ENCODE peak calls at places on chromosomes 12 and 14, in ten cellular contexts. One of them, this sample, is unnamed. For H3K4me1, the result is how much of the 10 kb centered on the place peaks cover.

GRCh38 chr12:113299619-113300237 is 35.2 kb downstream of the SLC8B1 start:
- DNase-seq in ovary: peak
- DNase-seq in Peyer's patch: no peak
- DNase-seq in heart left ventricle: peak
- DNase-seq in A549: peak
- DNase-seq in adrenal gland: peak
- DNase-seq in HCT116: peak
- DNase-seq in testis: peak
- DNase-seq in IMR-90: peak
- DNase-seq in stomach: peak
- DNase-seq in this sample: peak

GRCh38 chr12:83323866-83324265 is 637.2 kb downstream of the TMTC2 start:
- DNase-seq in ovary: no peak
- DNase-seq in Peyer's patch: no peak
- DNase-seq in heart left ventricle: no peak
- DNase-seq in A549: no peak
- DNase-seq in adrenal gland: no peak
- DNase-seq in HCT116: no peak
- DNase-seq in testis: no peak
- DNase-seq in IMR-90: no peak
- DNase-seq in stomach: no peak
- DNase-seq in this sample: no peak

GRCh38 chr12:1117970-1118563 is 127.0 kb downstream of the ERC1 start:
- DNase-seq in ovary: peak
- DNase-seq in Peyer's patch: peak
- DNase-seq in heart left ventricle: peak
- DNase-seq in A549: peak
- DNase-seq in adrenal gland: peak
- DNase-seq in HCT116: peak
- DNase-seq in testis: peak
- DNase-seq in IMR-90: peak
- DNase-seq in stomach: peak
- DNase-seq in this sample: peak

GRCh38 chr14:91503000-91503504 is 7.1 kb downstream of the PPP4R3A start:
- DNase-seq in ovary: no peak
- DNase-seq in Peyer's patch: no peak
- DNase-seq in heart left ventricle: no peak
- DNase-seq in A549: no peak
- DNase-seq in adrenal gland: no peak
- DNase-seq in HCT116: no peak
- DNase-seq in testis: no peak
- DNase-seq in IMR-90: no peak
- DNase-seq in stomach: no peak
- DNase-seq in this sample: no peak

GRCh38 chr14:100822921-100823320 is 3.0 kb upstream of the MEG3 start:
- DNase-seq in ovary: peak
- DNase-seq in Peyer's patch: no peak
- DNase-seq in heart left ventricle: no peak
- DNase-seq in A549: no peak
- DNase-seq in adrenal gland: no peak
- DNase-seq in HCT116: no peak
- DNase-seq in testis: peak
- DNase-seq in IMR-90: peak
- DNase-seq in stomach: no peak
- DNase-seq in this sample: peak

GRCh38 chr12:124073636-124074035 is 100.6 kb downstream of the ZNF664 start:
- DNase-seq in ovary: no peak
- DNase-seq in Peyer's patch: no peak
- DNase-seq in heart left ventricle: no peak
- DNase-seq in A549: no peak
- DNase-seq in adrenal gland: no peak
- DNase-seq in HCT116: no peak
- DNase-seq in testis: no peak
- DNase-seq in IMR-90: no peak
- DNase-seq in stomach: no peak
- DNase-seq in this sample: no peak

GRCh38 chr14:68704736-68705720 is 87.8 kb downstream of the ZFP36L1 start:
- DNase-seq in ovary: no peak
- DNase-seq in Peyer's patch: no peak
- DNase-seq in heart left ventricle: no peak
- DNase-seq in A549: no peak
- DNase-seq in adrenal gland: peak
- DNase-seq in HCT116: no peak
- DNase-seq in testis: peak
- DNase-seq in IMR-90: peak
- DNase-seq in stomach: no peak
- DNase-seq in this sample: no peak

GRCh38 chr14:64673748-64674147 is 30.5 kb upstream of the PLEKHG3 start:
- DNase-seq in ovary: no peak
- DNase-seq in Peyer's patch: no peak
- DNase-seq in heart left ventricle: no peak
- DNase-seq in A549: no peak
- DNase-seq in adrenal gland: no peak
- DNase-seq in HCT116: no peak
- DNase-seq in testis: no peak
- DNase-seq in IMR-90: no peak
- DNase-seq in stomach: no peak
- DNase-seq in this sample: no peak

GRCh38 chr14:92513204-92513965 is at the start of gene RIN3:
- DNase-seq in ovary: peak
- DNase-seq in Peyer's patch: peak
- DNase-seq in heart left ventricle: peak
- DNase-seq in A549: peak
- DNase-seq in adrenal gland: peak
- DNase-seq in HCT116: no peak
- DNase-seq in testis: peak
- DNase-seq in IMR-90: peak
- DNase-seq in stomach: no peak
- DNase-seq in this sample: no peak

GRCh38 chr14:67644428-67644827 is 24.7 kb downstream of the ARG2 start:
- DNase-seq in ovary: no peak
- DNase-seq in Peyer's patch: no peak
- DNase-seq in heart left ventricle: no peak
- DNase-seq in A549: no peak
- DNase-seq in adrenal gland: no peak
- DNase-seq in HCT116: no peak
- DNase-seq in testis: no peak
- DNase-seq in IMR-90: peak
- DNase-seq in stomach: no peak
- DNase-seq in this sample: no peak

DNA sequence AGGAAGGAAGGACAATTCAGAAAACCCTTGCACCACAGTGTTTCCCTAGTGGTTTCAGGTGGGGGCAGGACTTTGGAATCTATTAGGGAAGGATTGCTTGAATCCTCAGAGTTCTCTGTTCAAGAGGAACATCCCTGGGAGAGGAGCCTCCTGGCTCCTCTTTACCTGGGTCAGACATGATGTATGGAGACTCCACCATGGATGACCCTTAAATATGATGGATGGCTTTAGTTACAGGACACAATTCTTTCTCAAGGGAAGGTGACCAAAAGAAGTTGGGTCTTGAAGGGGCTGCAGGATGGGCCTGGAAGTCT is 396.6 kb downstream of the NRXN3 start:
- DNase-seq in ovary: no peak
- DNase-seq in Peyer's patch: no peak
- DNase-seq in heart left ventricle: no peak
- DNase-seq in A549: no peak
- DNase-seq in adrenal gland: no peak
- DNase-seq in HCT116: no peak
- DNase-seq in testis: no peak
- DNase-seq in IMR-90: no peak
- DNase-seq in stomach: no peak
- DNase-seq in this sample: no peak
- TF ChIP-seq CTCF in ovary: no peak
- TF ChIP-seq CTCF in Peyer's patch: no peak
- TF ChIP-seq CTCF in heart left ventricle: no peak
- TF ChIP-seq CTCF in A549: no peak
- TF ChIP-seq CTCF in adrenal gland: no peak
- TF ChIP-seq CTCF in HCT116: no peak
- TF ChIP-seq CTCF in testis: no peak
- TF ChIP-seq CTCF in IMR-90: no peak
- TF ChIP-seq CTCF in stomach: no peak
- TF ChIP-seq CTCF in this sample: no peak

GRCh38 chr12:32107376-32108267 is 975 bp downstream of the BICD1 start:
- DNase-seq in ovary: peak
- DNase-seq in Peyer's patch: peak
- DNase-seq in heart left ventricle: no peak
- DNase-seq in A549: peak
- DNase-seq in adrenal gland: peak
- DNase-seq in HCT116: peak
- DNase-seq in testis: peak
- DNase-seq in IMR-90: peak
- DNase-seq in stomach: no peak
- DNase-seq in this sample: no peak

GRCh38 chr12:32106153-32106516 is 512 bp upstream of the BICD1 start:
- DNase-seq in ovary: no peak
- DNase-seq in Peyer's patch: peak
- DNase-seq in heart left ventricle: no peak
- DNase-seq in A549: no peak
- DNase-seq in adrenal gland: peak
- DNase-seq in HCT116: no peak
- DNase-seq in testis: peak
- DNase-seq in IMR-90: no peak
- DNase-seq in stomach: no peak
- DNase-seq in this sample: no peak

GRCh38 chr12:32104572-32105355 is 1.9 kb upstream of the BICD1 start:
- DNase-seq in ovary: no peak
- DNase-seq in Peyer's patch: no peak
- DNase-seq in heart left ventricle: no peak
- DNase-seq in A549: no peak
- DNase-seq in adrenal gland: no peak
- DNase-seq in HCT116: no peak
- DNase-seq in testis: no peak
- DNase-seq in IMR-90: no peak
- DNase-seq in stomach: no peak
- DNase-seq in this sample: no peak

GRCh38 chr12:32108829-32109228 is 2.2 kb downstream of the BICD1 start:
- DNase-seq in ovary: no peak
- DNase-seq in Peyer's patch: no peak
- DNase-seq in heart left ventricle: no peak
- DNase-seq in A549: no peak
- DNase-seq in adrenal gland: no peak
- DNase-seq in HCT116: no peak
- DNase-seq in testis: no peak
- DNase-seq in IMR-90: no peak
- DNase-seq in stomach: no peak
- DNase-seq in this sample: no peak

GRCh38 chr12:32106517-32107366 is at the start of gene BICD1:
- DNase-seq in ovary: peak
- DNase-seq in Peyer's patch: peak
- DNase-seq in heart left ventricle: peak
- DNase-seq in A549: peak
- DNase-seq in adrenal gland: peak
- DNase-seq in HCT116: peak
- DNase-seq in testis: peak
- DNase-seq in IMR-90: peak
- DNase-seq in stomach: peak
- DNase-seq in this sample: peak
- TF ChIP-seq POLR2A in ovary: peak
- TF ChIP-seq POLR2A in Peyer's patch: no peak
- TF ChIP-seq POLR2A in heart left ventricle: peak
- TF ChIP-seq POLR2A in A549: peak
- TF ChIP-seq POLR2A in adrenal gland: peak
- TF ChIP-seq POLR2A in HCT116: peak
- TF ChIP-seq POLR2A in testis: no peak
- TF ChIP-seq POLR2A in IMR-90: peak
- TF ChIP-seq POLR2A in stomach: no peak
- TF ChIP-seq POLR2A in this sample: peak

DNA sequence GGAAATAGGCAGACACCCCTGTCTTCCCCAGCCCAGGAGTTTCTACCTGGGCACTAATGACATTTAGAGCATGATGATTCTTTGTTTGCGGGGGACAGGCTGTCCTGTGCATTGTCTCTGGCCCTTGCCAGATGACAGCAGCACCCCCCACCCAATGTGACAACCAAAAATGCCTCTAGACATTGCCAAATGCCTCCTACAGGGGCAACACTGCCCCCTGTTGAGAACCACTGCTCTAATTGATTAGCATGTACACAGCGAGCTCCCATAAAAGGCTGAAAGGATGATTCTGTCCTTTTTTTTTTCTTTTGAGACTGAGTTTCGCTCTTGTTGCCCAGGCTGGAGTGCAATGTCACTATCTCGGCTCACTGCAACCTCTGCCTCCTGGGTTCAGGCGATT is 50.5 kb downstream of the MAP1LC3B2 start:
- DNase-seq in ovary: no peak
- DNase-seq in Peyer's patch: peak
- DNase-seq in heart left ventricle: no peak
- DNase-seq in A549: peak
- DNase-seq in adrenal gland: no peak
- DNase-seq in HCT116: no peak
- DNase-seq in testis: no peak
- DNase-seq in IMR-90: no peak
- DNase-seq in stomach: no peak
- DNase-seq in this sample: no peak
- H3K4me1 ChIP-seq in ovary: under half
- H3K4me1 ChIP-seq in Peyer's patch: under half
- H3K4me1 ChIP-seq in heart left ventricle: under half
- H3K4me1 ChIP-seq in A549: under half
- H3K4me1 ChIP-seq in adrenal gland: under half
- H3K4me1 ChIP-seq in HCT116: under half
- H3K4me1 ChIP-seq in testis: under half
- H3K4me1 ChIP-seq in IMR-90: under half
- H3K4me1 ChIP-seq in stomach: under half
- H3K4me1 ChIP-seq in this sample: under half

DNA sequence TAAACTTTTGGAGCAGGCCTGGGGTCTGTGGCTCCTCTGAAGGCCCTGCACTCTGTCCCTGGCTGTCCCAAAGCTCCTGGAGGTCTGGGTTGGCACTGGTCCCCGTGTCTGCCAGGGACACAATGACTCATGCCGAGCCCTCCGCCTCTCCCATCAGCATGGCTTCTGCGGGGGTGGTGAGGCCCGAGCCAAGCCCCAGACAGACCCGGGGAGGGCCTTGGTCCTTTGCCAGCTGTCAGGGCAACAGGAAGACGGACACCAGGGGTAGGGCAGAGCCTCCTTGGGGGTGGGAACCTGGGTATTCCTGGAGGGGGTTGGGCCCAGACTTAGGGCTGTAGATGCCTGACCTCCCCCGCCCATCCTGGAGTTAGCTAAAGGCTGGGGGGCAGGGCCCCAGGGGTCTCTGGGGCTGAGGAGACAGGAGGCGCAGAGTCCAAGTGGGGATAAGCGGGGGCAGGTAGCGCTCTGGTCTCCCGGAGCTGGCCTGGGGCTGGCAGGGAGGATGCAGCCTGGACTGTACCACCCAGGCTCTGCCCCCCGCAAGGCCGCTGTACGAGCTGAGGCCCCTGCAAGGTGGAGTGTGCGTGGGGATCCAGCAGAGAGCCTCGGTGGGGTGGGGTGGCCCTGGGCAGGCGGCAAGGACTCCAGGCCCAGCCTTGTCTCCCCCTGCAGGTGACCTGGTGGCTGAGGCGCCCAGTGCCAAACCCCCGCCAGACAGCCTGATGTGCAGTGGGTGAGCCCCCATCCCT is 16.4 kb upstream of the PUS1 start:
- DNase-seq in ovary: peak
- DNase-seq in Peyer's patch: peak
- DNase-seq in heart left ventricle: peak
- DNase-seq in A549: peak
- DNase-seq in adrenal gland: peak
- DNase-seq in HCT116: peak
- DNase-seq in testis: peak
- DNase-seq in IMR-90: peak
- DNase-seq in stomach: peak
- DNase-seq in this sample: peak
- TF ChIP-seq CTCF in ovary: no peak
- TF ChIP-seq CTCF in Peyer's patch: no peak
- TF ChIP-seq CTCF in heart left ventricle: no peak
- TF ChIP-seq CTCF in A549: no peak
- TF ChIP-seq CTCF in adrenal gland: no peak
- TF ChIP-seq CTCF in HCT116: peak
- TF ChIP-seq CTCF in testis: no peak
- TF ChIP-seq CTCF in IMR-90: no peak
- TF ChIP-seq CTCF in stomach: no peak
- TF ChIP-seq CTCF in this sample: no peak